ENCODE peak calls at places on chromosome 2, in six cellular contexts. E is thoracic aorta, I is WERI-Rb-1, G is ovary, J is AG04450, Y is IMR-90. X is an unnamed sample.

GRCh38 chr2:44544991-44545390 is 183.2 kb downstream of the CAMKMT start:
- DNase-seq in E (no peak), I (no peak), G (no peak), J (no peak), Y (no peak), X (no peak)

GRCh38 chr2:99624682-99625081 is 134.9 kb upstream of the REV1 start:
- DNase-seq in E (no peak), I (no peak), G (no peak), J (no peak), Y (no peak), X (no peak)

GRCh38 chr2:15968280-15969178 is 28.2 kb downstream of the MYCN start:
- DNase-seq in E (no peak), I (peak; percentile 14), G (no peak), J (no peak), Y (no peak), X (no peak)

GRCh38 chr2:148680462-148680861 is 35.9 kb downstream of the EPC2 start:
- DNase-seq in E (no peak), I (no peak), G (no peak), J (no peak), Y (peak; percentile 41), X (no peak)

GRCh38 chr2:4674007-4674406 is 970.6 kb downstream of the DCDC2C start:
- DNase-seq in E (no peak), I (no peak), G (no peak), J (no peak), Y (no peak), X (no peak)

GRCh38 chr2:59312022-59312421 is 1070.9 kb upstream of the FANCL start:
- DNase-seq in E (no peak), I (no peak), G (no peak), J (no peak), Y (no peak), X (no peak)

GRCh38 chr2:173298536-173299097 is 56.1 kb upstream of the CDCA7 start:
- DNase-seq in E (no peak), I (no peak), G (no peak), J (no peak), Y (no peak), X (no peak)

GRCh38 chr2:18722101-18722500 is 132.7 kb upstream of the NT5C1B start:
- DNase-seq in E (no peak), I (no peak), G (no peak), J (no peak), Y (peak; percentile 44), X (no peak)

GRCh38 chr2:217789736-217790181 is 213.0 kb downstream of the TNS1 start:
- DNase-seq in E (no peak), I (no peak), G (no peak), J (no peak), Y (no peak), X (no peak)

GRCh38 chr2:176178807-176179271 is 9.6 kb upstream of the HOXD1 start:
- DNase-seq in E (no peak), I (no peak), G (no peak), J (no peak), Y (no peak), X (no peak)
- H3K4me3 ChIP-seq in E (no peak overlapping the region), I (peak overlapping the region; percentile 40), G (peak overlapping the region; percentile 24), J (no peak overlapping the region), Y (no peak overlapping the region), X (no peak overlapping the region)

GRCh38 chr2:226790436-226790835 is 9.2 kb downstream of the IRS1 start:
- DNase-seq in E (no peak), I (no peak), G (no peak), J (no peak), Y (peak; percentile 29), X (no peak)

GRCh38 chr2:226792155-226792871 is 7.3 kb downstream of the IRS1 start:
- DNase-seq in E (no peak), I (no peak), G (no peak), J (no peak), Y (peak; percentile 22), X (no peak)

GRCh38 chr2:226790006-226790405 is 9.6 kb downstream of the IRS1 start:
- DNase-seq in E (no peak), I (no peak), G (no peak), J (no peak), Y (no peak), X (no peak)

GRCh38 chr2:226791056-226791486 is 8.5 kb downstream of the IRS1 start:
- DNase-seq in E (no peak), I (peak; percentile 38), G (no peak), J (no peak), Y (peak; percentile 71), X (no peak)

GRCh38 chr2:226791487-226792081 is 8.0 kb downstream of the IRS1 start:
- DNase-seq in E (peak; percentile 47), I (peak; percentile 88), G (peak; percentile 94), J (no peak), Y (peak; percentile 75), X (no peak)
- TF ChIP-seq CTCF in E (peak; percentile 81), I (peak; percentile 33), G (peak; percentile 88), J (peak; percentile 30), Y (peak; percentile 21), X (peak; percentile 11)

DNA sequence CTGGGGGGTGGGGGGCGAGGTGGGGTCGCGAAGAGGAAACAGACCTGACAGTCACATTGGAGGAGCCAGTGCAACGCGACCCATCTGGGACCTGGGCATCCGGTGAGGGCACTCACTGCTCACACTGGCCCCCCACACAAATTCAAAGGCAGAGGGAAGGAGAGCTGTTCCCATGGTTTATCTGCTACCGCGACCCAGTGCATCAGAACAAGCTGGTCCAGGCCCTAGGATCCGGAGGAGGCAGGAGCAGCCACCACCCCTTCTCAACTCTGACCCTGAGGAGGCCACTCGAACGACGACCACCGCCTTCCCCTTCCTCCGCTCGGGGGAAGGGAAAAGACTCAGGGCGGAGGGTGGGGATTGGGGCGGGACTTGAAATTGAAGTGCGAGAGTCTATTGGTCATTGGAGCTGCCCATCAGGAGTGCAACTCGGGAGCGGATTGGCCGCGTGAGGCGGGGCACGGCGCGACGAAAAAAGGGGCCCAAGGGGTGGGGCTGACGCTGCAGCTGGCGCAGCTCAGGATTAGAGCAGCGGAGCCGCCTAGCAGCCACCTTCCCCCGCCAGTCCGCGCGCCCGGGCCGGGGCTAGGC is at the start of gene CDK5R2:
- DNase-seq in E (no peak), I (peak; percentile 97), G (peak; percentile 58), J (peak; percentile 41), Y (peak; percentile 72), X (no peak)
- H3K27me3 ChIP-seq in E (peaks cover 21% of the 10 kb centered on the region), I (no peaks in the 10 kb centered on the region), G (no peaks in the 10 kb centered on the region), J (peaks cover 58% of the 10 kb centered on the region), Y (peaks cover 75% of the 10 kb centered on the region), X (peaks cover 47% of the 10 kb centered on the region)

DNA sequence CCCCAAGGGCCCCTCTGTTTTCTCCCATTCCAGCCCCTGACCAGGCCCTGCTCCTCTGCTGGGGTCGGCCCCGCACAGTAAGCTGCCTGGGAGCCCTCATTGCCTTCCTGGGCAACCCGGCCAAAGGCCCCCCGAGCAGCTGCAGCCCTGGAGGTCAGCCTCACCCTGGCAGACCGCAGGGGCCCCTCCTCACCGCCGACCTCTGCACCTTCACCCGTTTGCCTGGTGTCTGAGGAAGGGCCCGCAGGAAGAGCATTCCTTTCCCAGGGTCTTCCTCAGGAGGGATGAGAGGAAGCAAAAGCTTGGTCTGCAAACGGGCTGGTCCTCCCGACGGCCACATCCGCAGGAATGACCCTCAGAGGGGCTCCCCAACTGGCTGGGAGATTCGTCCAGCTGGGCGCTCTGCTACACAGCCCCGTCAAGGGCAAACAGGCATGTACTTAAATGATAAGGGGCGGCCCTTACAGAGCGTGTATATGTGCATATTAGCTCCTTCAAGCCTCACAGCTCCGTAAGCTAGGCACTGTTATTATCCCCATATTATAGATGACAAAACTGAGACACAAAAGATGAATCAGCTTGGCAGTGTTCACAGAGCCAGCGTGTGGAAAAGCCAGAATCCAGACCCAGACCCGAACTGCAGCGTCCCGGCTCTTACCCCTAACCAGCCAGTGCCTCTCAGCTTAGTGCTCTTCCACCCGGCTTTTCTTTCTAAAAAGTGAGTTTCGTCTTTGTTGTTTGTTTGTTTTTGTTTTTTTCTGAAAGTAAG is 52.8 kb downstream of the SLC4A1AP start:
- DNase-seq in E (no peak), I (no peak), G (no peak), J (no peak), Y (no peak), X (no peak)
- H3K4me3 ChIP-seq in E (peak overlapping the region; percentile 38), I (no peak overlapping the region), G (no peak overlapping the region), J (no peak overlapping the region), Y (no peak overlapping the region), X (no peak overlapping the region)

GRCh38 chr2:28567076-28567471 is 71.2 kb downstream of the PLB1 start:
- DNase-seq in E (no peak), I (peak; percentile 37), G (no peak), J (no peak), Y (no peak), X (no peak)
- TF ChIP-seq CTCF in E (no peak), I (no peak), G (no peak), J (no peak), Y (no peak), X (no peak)

DNA sequence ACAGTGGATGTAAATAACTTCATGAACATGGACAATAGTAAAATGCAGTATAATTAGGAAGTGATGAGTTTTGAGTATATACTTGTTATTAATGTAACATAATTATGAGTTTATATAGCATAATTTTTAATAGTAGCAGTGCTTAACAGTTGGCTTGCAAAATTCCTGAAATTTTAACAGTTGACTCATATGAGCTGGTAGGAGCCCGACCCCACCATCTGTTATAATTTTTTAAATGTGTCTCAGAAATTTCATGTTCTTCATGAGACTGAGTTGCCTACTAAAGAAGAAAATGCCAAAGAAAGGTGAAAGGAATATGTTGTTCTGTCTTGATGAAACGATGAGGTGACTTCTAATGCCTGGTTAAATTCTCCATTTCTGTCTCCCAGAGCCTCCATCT is 62.6 kb downstream of the ITGB1BP1 start:
- DNase-seq in E (no peak), I (no peak), G (no peak), J (no peak), Y (no peak), X (no peak)
- H3K27me3 ChIP-seq in E (no peaks in the 10 kb centered on the region), I (no peaks in the 10 kb centered on the region), G (no peaks in the 10 kb centered on the region), J (no peaks in the 10 kb centered on the region), Y (no peaks in the 10 kb centered on the region), X (no peaks in the 10 kb centered on the region)

GRCh38 chr2:29528891-29529520 is 392.4 kb downstream of the ALK start:
- DNase-seq in E (no peak), I (peak; percentile 31), G (no peak), J (peak; percentile 51), Y (peak; percentile 79), X (peak; percentile 55)
- H3K4me3 ChIP-seq in E (no peak overlapping the region), I (no peak overlapping the region), G (no peak overlapping the region), J (peak overlapping the region; percentile 23), Y (no peak overlapping the region), X (no peak overlapping the region)

GRCh38 chr2:39023649-39024048 is 97.2 kb downstream of the SOS1 start:
- DNase-seq in E (no peak), I (no peak), G (no peak), J (no peak), Y (no peak), X (no peak)
- TF ChIP-seq CTCF in E (no peak), I (no peak), G (no peak), J (no peak), Y (no peak), X (no peak)

GRCh38 chr2:222318026-222318711 is 19.4 kb upstream of the PAX3 start:
- DNase-seq in E (no peak), I (peak; percentile 61), G (peak; percentile 61), J (peak; percentile 4), Y (peak; percentile 52), X (no peak)
- H3K27me3 ChIP-seq in E (peaks cover 26% of the 10 kb centered on the region), I (peaks cover 33% of the 10 kb centered on the region), G (no peaks in the 10 kb centered on the region), J (peaks cover 33% of the 10 kb centered on the region), Y (peaks cover 49% of the 10 kb centered on the region), X (peaks cover 22% of the 10 kb centered on the region)

X was measured in BJ.